ENCODE peak calls at places on chromosomes 4 and X, in eight cellular contexts. N is MM.1S, P is mammary epithelial cell, K is tibial artery, R is aorta, W is esophagus muscularis mucosa, G is right cardiac atrium, F is lung. M is an unnamed sample.

GRCh38 chr4:53273726-53274125 is 92.1 kb downstream of the SCFD2 start:
- DNase-seq in F (no peak), K (no peak), P (peak), G (no peak), R (no peak), W (no peak), N (no peak), M (no peak)

GRCh38 chr4:89598602-89599001 is 238.4 kb downstream of the SNCA start:
- DNase-seq in N (no peak), R (no peak), K (no peak), W (no peak), P (peak), G (no peak), F (no peak), M (no peak)

GRCh38 chr4:88779431-88779830 is 81.8 kb upstream of the NAP1L5 start:
- DNase-seq in K (no peak), W (no peak), N (no peak), P (no peak), F (no peak), R (no peak), G (no peak), M (no peak)

GRCh38 chr4:153532227-153532626 is 66.1 kb downstream of the TMEM131L start:
- DNase-seq in N (no peak), G (no peak), W (no peak), R (no peak), F (no peak), P (no peak), K (no peak), M (no peak)

GRCh38 chrX:136292656-136293055 is 8.1 kb upstream of the ADGRG4 start:
- DNase-seq in W (no peak), R (no peak), P (peak), K (no peak), N (no peak), G (no peak), F (no peak), M (no peak)

GRCh38 chrX:23764183-23764582 is 18.8 kb upstream of the SAT1 start:
- DNase-seq in R (no peak), F (no peak), W (no peak), K (no peak), G (no peak), P (no peak), N (no peak), M (no peak)

GRCh38 chr4:54961357-54961975 is 163.9 kb downstream of the KDR start:
- DNase-seq in N (peak), G (no peak), K (no peak), R (no peak), W (no peak), F (no peak), P (peak), M (peak)

GRCh38 chr4:124199755-124200154 is 512.8 kb downstream of the ANKRD50 start:
- DNase-seq in P (peak), K (no peak), F (no peak), W (no peak), N (no peak), G (no peak), R (no peak), M (no peak)

GRCh38 chr4:153759407-153760226 is at the start of gene RNF175:
- DNase-seq in P (no peak), F (no peak), G (peak), K (no peak), W (no peak), R (peak), N (no peak), M (peak)

GRCh38 chrX:145844886-145845285 is 27.3 kb downstream of the SLITRK2 start:
- DNase-seq in N (no peak), P (no peak), G (no peak), R (no peak), W (no peak), F (no peak), K (no peak), M (no peak)

GRCh38 chrX:123833387-123833786 is 26.5 kb upstream of the XIAP start:
- DNase-seq in F (peak), R (no peak), P (peak), G (no peak), W (no peak), K (no peak), N (peak), M (peak)

GRCh38 chr4:93444860-93445259 is 383.7 kb upstream of the ATOH1 start:
- DNase-seq in R (no peak), W (no peak), G (no peak), N (no peak), P (no peak), F (no peak), K (no peak), M (no peak)

GRCh38 chrX:85627363-85627762 is 247.9 kb upstream of the POF1B start:
- DNase-seq in W (no peak), N (no peak), F (no peak), R (no peak), P (no peak), K (no peak), G (no peak), M (no peak)

GRCh38 chr4:128770807-128771206 is 38.7 kb upstream of the JADE1 start:
- DNase-seq in P (no peak), W (no peak), G (no peak), F (no peak), N (no peak), K (no peak), R (no peak), M (no peak)

GRCh38 chr4:21181716-21182115 is 481.5 kb downstream of the PACRGL start:
- DNase-seq in R (no peak), W (no peak), K (no peak), P (peak), F (no peak), G (no peak), N (no peak), M (no peak)

GRCh38 chrX:69107231-69107739 is 58.0 kb downstream of the PJA1 start:
- DNase-seq in K (no peak), G (peak), W (no peak), F (no peak), P (no peak), R (no peak), N (no peak), M (no peak)

GRCh38 chrX:115521717-115522116 is 39.3 kb upstream of the PLS3 start:
- DNase-seq in K (no peak), F (no peak), N (no peak), G (no peak), P (no peak), W (no peak), R (no peak), M (no peak)

GRCh38 chr4:14877246-14878220 is 124.7 kb upstream of the CPEB2 start:
- DNase-seq in R (no peak), P (no peak), K (no peak), F (peak), G (no peak), N (no peak), W (no peak), M (no peak)

GRCh38 chr4:151489462-151490203 is 80.7 kb downstream of the FHIP1A start:
- DNase-seq in W (no peak), R (no peak), F (peak), N (no peak), G (no peak), K (no peak), P (no peak), M (no peak)

GRCh38 chr4:67682266-67682665 is 18.7 kb downstream of the UBA6 start:
- DNase-seq in G (no peak), K (no peak), P (peak), R (no peak), N (no peak), W (no peak), F (no peak), M (no peak)

DNA sequence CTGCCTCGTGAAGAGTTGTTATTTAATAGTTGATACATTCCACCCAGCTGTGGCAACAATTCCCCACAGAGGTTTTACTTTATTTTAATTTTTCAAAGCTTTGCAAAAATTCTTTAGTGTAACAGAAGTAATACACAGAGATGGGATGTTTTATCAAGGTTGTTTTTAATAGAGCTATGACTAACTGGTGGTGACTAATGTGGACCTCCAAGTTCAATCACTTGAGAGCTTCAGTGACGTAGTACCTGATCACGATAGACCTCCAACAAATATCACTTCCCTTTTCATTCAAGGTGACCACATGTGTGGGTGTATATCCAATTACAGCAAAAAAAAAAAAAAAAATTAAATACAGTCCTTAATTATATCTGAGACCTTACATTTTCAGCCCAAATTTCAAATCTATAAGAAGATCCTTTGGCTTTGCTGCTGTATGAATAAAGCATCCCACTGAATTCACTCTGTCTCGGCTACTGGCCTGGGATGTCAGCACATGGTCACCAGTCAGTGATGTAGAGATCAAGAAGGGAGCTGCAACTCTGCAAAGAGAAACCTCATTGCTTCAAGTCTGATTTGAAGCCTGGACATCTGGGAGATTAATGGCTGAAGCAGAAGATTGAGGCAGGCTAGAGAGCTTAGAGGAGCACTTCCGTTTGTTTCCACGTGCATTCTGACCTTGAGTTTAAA is 346.0 kb upstream of the NOCT start:
- DNase-seq in P (no peak), W (no peak), K (no peak), G (no peak), F (no peak), N (no peak), R (no peak), M (no peak)
- H3K27ac ChIP-seq in P (no peak), W (no peak), K (no peak), G (no peak), F (no peak), N (no peak), R (no peak), M (no peak)

GRCh38 chr4:94459462-94460161 is 7.9 kb downstream of the PDLIM5 start:
- DNase-seq in W (no peak), P (peak), G (no peak), N (peak), F (no peak), R (no peak), K (no peak), M (no peak)

GRCh38 chr4:94461506-94461905 is 9.8 kb downstream of the PDLIM5 start:
- DNase-seq in P (no peak), K (no peak), F (no peak), R (no peak), G (no peak), W (no peak), N (no peak), M (no peak)

GRCh38 chr4:94457692-94458106 is 6.0 kb downstream of the PDLIM5 start:
- DNase-seq in W (no peak), F (no peak), N (no peak), K (no peak), P (no peak), G (peak), R (no peak), M (no peak)

GRCh38 chr4:94455081-94455480 is 3.3 kb downstream of the PDLIM5 start:
- DNase-seq in W (no peak), N (no peak), K (peak), G (peak), F (no peak), R (peak), P (peak), M (no peak)

GRCh38 chr4:94458682-94459081 is 6.9 kb downstream of the PDLIM5 start:
- DNase-seq in N (no peak), W (no peak), F (no peak), G (no peak), K (no peak), R (no peak), P (no peak), M (no peak)
- H3K4me3 ChIP-seq in N (no peak), W (peak), F (no peak), G (peak), K (no peak), R (no peak), P (peak), M (no peak)

GRCh38 chr4:110452546-110452945 is 23.4 kb upstream of the ENPEP start:
- DNase-seq in W (no peak), K (no peak), N (no peak), F (no peak), G (no peak), R (no peak), P (no peak), M (no peak)
- H3K27ac ChIP-seq in W (no peak), K (no peak), N (no peak), F (no peak), G (no peak), R (no peak), P (no peak), M (no peak)

DNA sequence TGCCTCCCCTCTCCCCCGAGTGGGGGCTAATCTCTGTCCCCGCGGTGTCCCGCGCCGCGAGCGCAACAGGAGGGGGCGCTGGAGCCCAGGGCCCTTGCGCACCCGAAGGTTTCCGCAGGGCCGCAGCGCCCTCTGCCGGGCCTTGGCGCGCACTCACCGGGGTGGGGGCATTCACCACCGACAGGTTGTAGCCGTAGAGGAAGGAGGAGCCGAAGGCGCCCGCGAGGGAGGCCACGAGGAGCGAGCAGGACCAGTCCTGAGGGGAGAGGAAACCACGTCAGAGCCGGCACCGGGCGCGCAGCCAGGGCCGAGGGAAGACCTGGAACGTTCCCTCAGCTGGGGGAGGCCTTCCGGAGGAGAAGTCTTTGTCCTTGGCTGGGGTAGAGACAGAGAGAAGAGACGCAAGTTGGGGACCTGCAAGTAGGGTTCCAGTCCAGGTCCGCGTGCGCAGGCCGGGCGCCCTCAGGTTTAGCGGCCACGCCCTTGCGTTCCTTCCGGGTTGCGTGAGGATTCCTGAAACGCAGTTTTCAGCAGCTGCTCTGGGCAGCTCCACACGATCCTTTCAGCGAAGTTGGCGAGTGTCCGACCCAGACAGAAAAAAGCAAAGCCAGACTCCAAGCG is 2.4 kb downstream of the SLC2A9 start:
- DNase-seq in K (peak), F (peak), N (peak), W (peak), R (peak), P (peak), G (peak), M (peak)
- H3K4me3 ChIP-seq in K (peak), F (no peak), N (peak), W (peak), R (peak), P (peak), G (peak), M (peak)

M was measured in naive thymus-derived CD4-positive, alpha-beta T cell.